ENCODE peak calls at places on chromosome 14, in six cellular contexts. X is IMR-90, E is spleen, D is transverse colon, J is GM12892, Q is sigmoid colon. S is an unnamed sample.

GRCh38 chr14:99481745-99482099 is 513 bp downstream of the CCNK start:
- DNase-seq in X (peak), E (no peak), D (no peak), J (no peak), Q (no peak), S (no peak)

GRCh38 chr14:54722791-54723432 is 156.0 kb downstream of the SAMD4A start:
- DNase-seq in X (peak), E (no peak), D (no peak), J (no peak), Q (no peak), S (no peak)

GRCh38 chr14:79825046-79825521 is 386.2 kb downstream of the DIO2 start:
- DNase-seq in X (peak), E (no peak), D (no peak), J (no peak), Q (no peak), S (no peak)

GRCh38 chr14:101103321-101103901 is 199.9 kb upstream of the RTL1 start:
- DNase-seq in X (no peak), E (peak), D (no peak), J (no peak), Q (peak), S (no peak)

GRCh38 chr14:55699131-55700057 is 119.4 kb downstream of the KTN1 start:
- DNase-seq in X (peak), E (no peak), D (peak), J (no peak), Q (no peak), S (peak)

GRCh38 chr14:69316449-69317391 is 56.8 kb downstream of the GALNT16 start:
- DNase-seq in X (peak), E (peak), D (peak), J (no peak), Q (peak), S (peak)

GRCh38 chr14:74611672-74612345 is at the start of gene LTBP2:
- DNase-seq in X (peak), E (peak), D (no peak), J (no peak), Q (no peak), S (no peak)

GRCh38 chr14:75283162-75283883 is 4.7 kb downstream of the FOS start:
- DNase-seq in X (peak), E (peak), D (peak), J (no peak), Q (peak), S (no peak)

GRCh38 chr14:33914676-33915516 is 36.0 kb downstream of the EGLN3 start:
- DNase-seq in X (peak), E (no peak), D (no peak), J (no peak), Q (no peak), S (peak)

GRCh38 chr14:50864911-50865310 is 6.9 kb upstream of the ABHD12B start:
- DNase-seq in X (no peak), E (no peak), D (no peak), J (no peak), Q (no peak), S (no peak)

GRCh38 chr14:61894452-61895077 is 132.3 kb downstream of the SNAPC1 start:
- DNase-seq in X (peak), E (peak), D (peak), J (peak), Q (no peak), S (peak)

GRCh38 chr14:87066221-87066817 is 926.7 kb downstream of the GALC start:
- DNase-seq in X (peak), E (no peak), D (no peak), J (no peak), Q (no peak), S (no peak)

GRCh38 chr14:24913746-24914145 is 136.2 kb downstream of the STXBP6 start:
- DNase-seq in X (no peak), E (no peak), D (no peak), J (no peak), Q (no peak), S (no peak)

GRCh38 chr14:61492474-61492873 is 171.1 kb downstream of the PRKCH start:
- DNase-seq in X (no peak), E (no peak), D (no peak), J (no peak), Q (no peak), S (no peak)

GRCh38 chr14:34750670-34751069 is 36.3 kb upstream of the CFL2 start:
- DNase-seq in X (peak), E (no peak), D (no peak), J (no peak), Q (no peak), S (peak)

GRCh38 chr14:39459795-39460478 is 27.7 kb upstream of the FBXO33 start:
- DNase-seq in X (no peak), E (no peak), D (no peak), J (no peak), Q (no peak), S (no peak)

GRCh38 chr14:73717247-73717646 is 3.1 kb upstream of the PNMA1 start:
- DNase-seq in X (peak), E (no peak), D (no peak), J (no peak), Q (no peak), S (no peak)

GRCh38 chr14:104866451-104867370 is 1.6 kb downstream of the CEP170B start:
- DNase-seq in X (no peak), E (peak), D (no peak), J (no peak), Q (peak), S (no peak)

GRCh38 chr14:71363961-71364360 is 456.7 kb downstream of the PCNX1 start:
- DNase-seq in X (peak), E (no peak), D (no peak), J (no peak), Q (no peak), S (no peak)

GRCh38 chr14:102967506-102967795 is 45.0 kb downstream of the AMN start:
- DNase-seq in X (no peak), E (peak), D (no peak), J (no peak), Q (no peak), S (no peak)

GRCh38 chr14:70357985-70358384 is 1.5 kb downstream of the COX16 start:
- DNase-seq in X (no peak), E (no peak), D (no peak), J (no peak), Q (no peak), S (no peak)

GRCh38 chr14:33120966-33121365 is 182.3 kb downstream of the NPAS3 start:
- DNase-seq in X (no peak), E (no peak), D (no peak), J (no peak), Q (no peak), S (no peak)

GRCh38 chr14:89221109-89221508 is 195.9 kb downstream of the FOXN3 start:
- DNase-seq in X (peak), E (no peak), D (no peak), J (no peak), Q (no peak), S (no peak)

GRCh38 chr14:57889245-57889644 is 23.4 kb upstream of the SLC35F4 start:
- DNase-seq in X (no peak), E (no peak), D (no peak), J (no peak), Q (no peak), S (no peak)

GRCh38 chr14:83184531-83184930 is 1650.9 kb upstream of the SEL1L start:
- DNase-seq in X (no peak), E (no peak), D (no peak), J (no peak), Q (no peak), S (no peak)

GRCh38 chr14:61388173-61388975 is 67.0 kb downstream of the PRKCH start:
- DNase-seq in X (no peak), E (no peak), D (no peak), J (no peak), Q (no peak), S (peak)

DNA sequence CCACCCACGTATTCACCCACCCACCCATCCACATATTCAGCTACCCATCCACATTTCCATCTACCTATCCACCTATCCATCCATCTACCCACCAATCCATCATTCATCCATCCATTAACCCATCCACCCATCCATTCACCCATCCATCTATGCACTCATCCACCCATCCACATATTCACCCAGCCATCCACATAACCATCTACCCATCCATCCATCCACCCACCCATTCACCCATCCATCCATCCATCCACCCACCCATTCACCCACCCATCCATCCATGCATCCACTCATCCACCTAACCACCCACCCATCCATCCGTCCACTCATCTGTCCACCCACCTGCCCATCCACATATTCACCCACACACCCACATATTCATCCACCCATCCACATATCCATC is 70.5 kb downstream of the LGMN start:
- DNase-seq in X (no peak), E (no peak), D (no peak), J (no peak), Q (peak), S (no peak)
- TF ChIP-seq POLR2A in X (no peak), E (no peak), D (no peak), J (no peak), Q (no peak), S (no peak)

GRCh38 chr14:37469650-37470049 is 125.4 kb downstream of the FOXA1 start:
- DNase-seq in X (no peak), E (no peak), D (no peak), J (no peak), Q (no peak), S (no peak)
- TF ChIP-seq POLR2A in X (no peak), E (no peak), D (no peak), J (no peak), Q (no peak), S (no peak)

GRCh38 chr14:80941241-80942157 is at the start of gene CEP128:
- DNase-seq in X (peak), E (peak), D (peak), J (peak), Q (peak), S (peak)
- TF ChIP-seq POLR2A in X (no peak), E (no peak), D (no peak), J (peak), Q (no peak), S (peak)

DNA sequence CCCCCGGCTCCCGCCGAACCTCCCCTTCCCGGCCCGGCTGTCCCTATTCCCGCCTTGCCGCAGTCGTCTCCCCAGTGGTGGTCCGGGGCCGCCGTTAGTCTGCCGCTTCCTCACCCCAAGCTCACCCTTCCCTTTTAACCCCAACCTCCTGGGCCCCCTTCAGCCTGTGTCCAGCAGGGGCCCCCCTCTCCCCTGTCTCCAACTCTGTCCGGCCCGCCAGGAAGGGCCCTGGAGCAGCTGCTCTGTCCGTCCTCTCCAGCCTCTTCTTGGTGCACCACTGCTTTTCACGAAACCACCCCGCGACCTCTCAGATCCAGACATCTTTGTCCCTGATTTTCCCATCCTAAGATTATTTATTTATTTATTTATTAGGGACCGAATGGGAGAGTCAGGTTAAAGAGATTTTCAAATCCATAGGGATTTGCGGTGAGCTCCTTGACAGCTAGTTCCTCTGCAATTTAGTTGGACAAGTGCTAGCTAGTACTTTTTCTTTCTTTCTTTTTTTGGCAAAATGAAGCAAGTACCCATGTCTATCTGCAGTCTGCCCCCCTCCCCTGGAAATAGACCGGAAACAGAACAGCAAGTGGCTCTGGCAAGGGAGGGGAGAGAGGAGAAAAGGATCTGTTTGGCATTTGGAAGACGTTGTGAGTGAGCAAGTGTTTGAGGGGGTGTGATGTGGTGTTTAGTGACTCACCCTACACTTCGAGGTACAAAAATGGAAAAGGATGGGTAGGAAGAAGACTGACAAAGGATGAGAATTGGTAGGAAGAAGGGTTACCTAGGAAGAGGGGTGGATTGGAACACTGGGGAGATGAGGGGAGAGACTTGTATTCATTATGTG is 632 bp downstream of the UBR7 start:
- DNase-seq in X (peak), E (no peak), D (no peak), J (no peak), Q (peak), S (peak)
- TF ChIP-seq POLR2A in X (no peak), E (no peak), D (no peak), J (no peak), Q (no peak), S (no peak)

DNA sequence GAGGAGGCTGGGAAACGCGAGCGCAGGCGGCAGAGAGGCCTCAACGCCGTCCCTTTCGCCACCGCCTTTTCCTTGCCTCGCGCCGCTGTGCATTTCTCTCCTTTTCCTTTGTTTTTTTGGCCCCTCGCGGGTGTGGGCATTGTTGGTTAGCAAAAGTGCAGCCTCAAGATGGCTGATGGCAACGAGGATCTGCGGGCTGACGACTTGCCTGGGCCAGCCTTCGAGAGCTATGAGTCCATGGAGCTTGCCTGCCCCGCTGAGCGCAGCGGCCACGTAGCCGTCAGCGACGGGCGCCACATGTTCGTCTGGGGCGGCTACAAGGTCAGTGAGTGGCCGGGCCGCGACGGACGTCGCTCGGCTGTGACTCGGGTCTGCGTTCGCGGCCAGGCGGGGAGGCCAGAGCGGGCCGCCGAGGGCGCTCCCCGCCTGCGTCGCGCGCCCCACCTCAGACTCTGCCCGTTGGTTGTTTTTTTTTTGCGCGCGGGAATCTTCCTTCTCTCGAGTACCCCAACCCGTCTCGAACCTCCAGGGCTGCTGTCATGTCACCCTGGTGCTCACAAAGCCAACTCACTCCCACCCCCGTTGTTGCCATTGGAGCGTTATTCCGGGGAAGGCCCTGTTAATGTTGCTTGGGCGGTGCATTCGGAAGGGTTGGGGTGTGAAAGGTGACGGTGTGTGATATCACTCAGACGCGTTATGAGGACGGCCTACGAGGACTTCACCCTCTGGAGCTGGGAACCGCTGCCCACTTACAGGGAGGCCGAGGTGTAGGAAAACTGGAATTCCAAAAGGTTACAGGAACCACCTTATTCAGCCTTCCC is 558 bp downstream of the KLHDC2 start:
- DNase-seq in X (peak), E (peak), D (peak), J (peak), Q (peak), S (peak)
- TF ChIP-seq POLR2A in X (no peak), E (no peak), D (peak), J (no peak), Q (no peak), S (no peak)

DNA sequence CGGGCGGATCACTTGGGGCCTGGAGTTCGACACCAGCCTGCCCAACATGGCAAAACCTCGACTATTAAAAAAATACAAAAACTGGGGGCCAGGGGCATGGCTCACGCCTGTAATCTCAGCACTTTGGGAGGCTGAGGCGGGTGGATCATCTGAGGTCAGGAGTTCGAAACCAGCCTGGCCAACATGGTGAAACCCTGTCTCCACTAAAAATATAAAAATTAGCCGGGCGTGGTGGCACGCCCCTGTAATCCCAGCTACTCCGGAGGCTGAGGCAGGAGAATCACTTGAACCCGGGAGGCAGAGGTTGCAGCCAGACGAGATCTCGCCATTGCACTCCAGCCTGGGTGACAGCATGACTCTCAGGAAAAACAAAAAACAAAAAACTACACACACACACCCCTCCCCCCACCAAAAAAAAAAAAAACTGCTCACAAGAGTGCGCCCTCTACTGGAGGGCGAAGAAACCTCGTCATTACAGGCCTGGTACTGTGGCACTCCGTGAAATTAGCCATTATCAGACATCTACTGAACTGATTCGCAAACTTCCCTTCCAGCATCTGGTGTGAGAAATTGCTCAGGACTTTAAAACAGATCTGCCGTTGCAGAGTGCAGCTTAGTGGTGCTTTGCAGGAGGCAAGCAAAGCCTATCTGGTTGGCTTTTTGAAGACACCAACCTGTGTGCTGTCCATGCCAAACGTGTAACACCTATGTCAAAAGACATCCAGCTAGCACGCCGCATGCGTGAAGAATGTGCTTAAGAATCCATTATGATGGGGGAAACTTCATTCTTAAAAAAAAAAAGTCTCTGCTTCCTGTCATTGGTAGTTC is 7.7 kb downstream of the PPP1R3E start:
- DNase-seq in X (peak), E (no peak), D (peak), J (no peak), Q (no peak), S (no peak)
- TF ChIP-seq POLR2A in X (no peak), E (no peak), D (no peak), J (no peak), Q (no peak), S (no peak)

GRCh38 chr14:21204167-21205025 is 48.5 kb upstream of the OR5AU1 start:
- DNase-seq in X (no peak), E (no peak), D (no peak), J (no peak), Q (no peak), S (no peak)

GRCh38 chr14:21205026-21205677 is 49.3 kb upstream of the OR5AU1 start:
- DNase-seq in X (no peak), E (no peak), D (no peak), J (no peak), Q (no peak), S (no peak)

GRCh38 chr14:21203470-21204166 is 47.8 kb upstream of the OR5AU1 start:
- DNase-seq in X (no peak), E (no peak), D (no peak), J (no peak), Q (no peak), S (no peak)

GRCh38 chr14:21206753-21207684 is 51.2 kb upstream of the OR5AU1 start:
- DNase-seq in X (no peak), E (no peak), D (no peak), J (no peak), Q (no peak), S (no peak)

DNA sequence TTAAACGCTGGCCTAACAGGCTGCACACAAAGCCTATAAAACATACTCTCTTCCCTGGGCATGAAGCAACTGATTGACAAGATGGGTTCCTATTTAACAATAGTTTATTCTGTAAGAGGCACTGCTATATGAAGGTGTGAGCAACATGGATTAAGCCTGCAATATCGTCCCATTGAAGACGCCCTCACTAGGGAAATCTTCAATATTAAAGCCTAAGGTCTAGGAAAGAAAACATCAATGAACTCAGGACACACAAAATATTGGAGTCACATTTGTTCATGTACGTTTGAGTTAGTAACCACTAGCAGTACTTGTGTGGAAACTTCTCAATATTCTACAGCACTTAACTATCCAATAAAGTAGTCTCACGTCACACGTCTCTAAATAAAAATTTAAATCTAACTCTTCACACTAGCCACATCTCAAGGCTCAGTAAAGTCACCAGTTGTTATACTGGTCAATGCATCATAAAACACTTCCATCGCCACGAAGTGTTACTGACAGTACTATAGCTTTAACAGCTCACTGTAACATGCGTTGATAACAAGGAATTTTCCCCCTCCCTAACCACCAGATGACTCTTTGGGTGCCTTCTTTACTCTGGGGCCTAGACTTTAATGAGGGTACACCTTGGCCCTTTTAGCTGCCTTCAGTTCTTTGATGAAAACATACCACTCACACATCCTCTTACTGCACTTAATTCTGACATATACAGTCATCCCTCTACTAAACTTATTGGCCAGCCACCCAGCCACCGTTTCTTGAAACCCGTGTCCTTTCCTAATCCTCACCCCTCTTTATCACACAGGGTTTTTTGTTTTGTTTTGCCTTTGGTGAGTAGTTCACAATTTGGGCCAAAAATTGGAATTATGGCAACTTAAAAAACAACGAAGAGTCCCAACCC is 50.1 kb upstream of the OR5AU1 start:
- DNase-seq in X (no peak), E (no peak), D (no peak), J (no peak), Q (no peak), S (no peak)
- TF ChIP-seq POLR2A in X (no peak), E (no peak), D (no peak), J (no peak), Q (no peak), S (no peak)

GRCh38 chr14:94126800-94127199 is 2.6 kb downstream of the IFI27L2 start:
- DNase-seq in X (no peak), E (no peak), D (no peak), J (no peak), Q (peak), S (no peak)

GRCh38 chr14:94125659-94126418 is 3.6 kb downstream of the IFI27L2 start:
- DNase-seq in X (no peak), E (no peak), D (no peak), J (no peak), Q (peak), S (no peak)

GRCh38 chr14:94128216-94128839 is 1.1 kb downstream of the IFI27L2 start:
- DNase-seq in X (no peak), E (no peak), D (no peak), J (no peak), Q (peak), S (no peak)

GRCh38 chr14:94126419-94126677 is 3.1 kb downstream of the IFI27L2 start:
- DNase-seq in X (no peak), E (no peak), D (no peak), J (no peak), Q (no peak), S (no peak)

GRCh38 chr14:94127330-94127729 is 2.1 kb downstream of the IFI27L2 start:
- DNase-seq in X (no peak), E (no peak), D (no peak), J (no peak), Q (no peak), S (no peak)
- TF ChIP-seq POLR2A in X (no peak), E (no peak), D (no peak), J (no peak), Q (no peak), S (no peak)

S was measured in H54.